ENCODE peak calls at places on chromosomes 16 and 17, in four cellular contexts. Q is A549, W is HCT116, L is AG10803. X is an unnamed sample.

GRCh38 chr16:10338426-10338825 is 47.4 kb upstream of the ATF7IP2 start:
- DNase-seq in Q (no peak), W (no peak), L (no peak), X (no peak)

GRCh38 chr17:37360632-37361031 is 15.2 kb upstream of the C17orf78 start:
- DNase-seq in Q (peak; percentile 69), W (no peak), L (peak; percentile 6), X (no peak)

GRCh38 chr17:35788504-35788998 is 6.9 kb downstream of the MMP28 start:
- DNase-seq in Q (peak; percentile 85), W (no peak), L (peak; percentile 80), X (no peak)

GRCh38 chr16:83714286-83714685 is 93.5 kb upstream of the HSBP1 start:
- DNase-seq in Q (no peak), W (no peak), L (peak; percentile 9), X (no peak)

GRCh38 chr17:63966646-63967265 is 6.0 kb downstream of the SCN4A start:
- DNase-seq in Q (no peak), W (no peak), L (no peak), X (no peak)

GRCh38 chr17:55527520-55528118 is 16.4 kb upstream of the SMIM36 start:
- DNase-seq in Q (peak; percentile 71), W (peak; percentile 42), L (peak; percentile 53), X (peak; percentile 46)

GRCh38 chr16:89922477-89922883 is 662 bp upstream of the TUBB3 start:
- DNase-seq in Q (peak; percentile 93), W (peak; percentile 82), L (peak; percentile 90), X (no peak)

GRCh38 chr16:30437511-30438046 is 7.7 kb upstream of the DCTPP1 start:
- DNase-seq in Q (no peak), W (no peak), L (no peak), X (peak; percentile 98)

GRCh38 chr16:89120281-89120680 is 26.6 kb downstream of the ACSF3 start:
- DNase-seq in Q (no peak), W (no peak), L (no peak), X (no peak)

GRCh38 chr17:82146663-82147654 is 48.9 kb upstream of the FASN start:
- DNase-seq in Q (no peak), W (no peak), L (no peak), X (no peak)

GRCh38 chr17:82145550-82146165 is 47.6 kb upstream of the FASN start:
- DNase-seq in Q (no peak), W (no peak), L (no peak), X (no peak)

GRCh38 chr17:82148997-82149396 is 51.0 kb upstream of the FASN start:
- DNase-seq in Q (no peak), W (no peak), L (no peak), X (no peak)

GRCh38 chr17:82149401-82150099 is 51.5 kb upstream of the FASN start:
- DNase-seq in Q (no peak), W (no peak), L (no peak), X (no peak)

GRCh38 chr17:82148011-82148410 is 50.0 kb upstream of the FASN start:
- DNase-seq in Q (no peak), W (no peak), L (no peak), X (no peak)
- H3K4me3 ChIP-seq in Q (no peak overlapping the region), W (no peak overlapping the region), L (no peak overlapping the region), X (no peak overlapping the region)

DNA sequence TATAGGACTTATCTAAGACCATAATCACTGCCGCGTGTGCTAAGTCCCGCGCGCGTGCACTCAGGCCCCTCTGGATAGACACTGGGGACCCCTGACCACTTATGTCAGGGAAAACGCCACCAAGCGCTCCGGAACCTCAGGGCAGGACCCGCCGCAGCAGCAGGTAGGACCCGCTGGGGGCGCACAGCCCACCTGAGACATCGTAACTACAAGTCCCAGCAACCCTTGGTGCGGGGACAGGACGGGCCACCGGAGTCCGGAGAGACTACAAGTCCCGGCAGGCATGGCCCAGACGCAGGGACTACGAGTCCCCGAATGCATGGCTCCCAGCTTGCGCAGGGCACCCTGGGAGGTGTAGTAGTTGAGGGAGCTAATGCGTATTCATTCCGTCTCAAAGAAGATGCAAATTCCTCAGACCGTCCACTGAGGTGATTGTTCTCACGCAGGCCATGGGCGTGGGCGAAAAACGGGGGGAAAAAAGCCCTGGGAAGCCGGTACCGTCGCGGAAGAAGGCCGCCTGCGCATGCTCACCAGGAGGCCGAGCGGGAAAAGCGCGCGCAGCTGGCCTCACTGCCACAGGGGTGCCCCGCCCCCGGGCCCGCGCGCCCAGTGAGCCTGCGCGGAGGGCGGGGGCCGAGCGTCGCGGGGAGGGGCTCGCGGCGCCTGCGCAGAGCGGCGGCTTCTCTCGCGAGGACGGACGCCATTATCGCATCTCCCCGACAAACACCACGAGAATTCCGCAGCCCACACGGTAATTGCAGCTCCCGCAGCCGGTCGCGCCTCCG is at the start of gene BANP:
- DNase-seq in Q (peak; percentile 100), W (peak; percentile 100), L (peak; percentile 98), X (peak; percentile 97)
- TF ChIP-seq CTCF in Q (peak; percentile 14), W (no peak), L (no peak), X (peak; percentile 28)

GRCh38 chr17:81210466-81210865 is 12.3 kb downstream of the CEP131 start:
- DNase-seq in Q (no peak), W (no peak), L (no peak), X (no peak)
- H3K4me3 ChIP-seq in Q (no peak overlapping the region), W (no peak overlapping the region), L (no peak overlapping the region), X (no peak overlapping the region)

GRCh38 chr16:2473425-2473926 is 1.5 kb upstream of the TBC1D24 start:
- DNase-seq in Q (no peak), W (no peak), L (no peak), X (no peak)

GRCh38 chr16:2474877-2475412 is at the start of gene TBC1D24:
- DNase-seq in Q (peak; percentile 78), W (peak; percentile 50), L (peak; percentile 73), X (no peak)

GRCh38 chr16:2475413-2476344 is 752 bp downstream of the TBC1D24 start:
- DNase-seq in Q (no peak), W (no peak), L (no peak), X (no peak)

GRCh38 chr16:2472885-2473284 is 1.8 kb downstream of the NTN3 start:
- DNase-seq in Q (no peak), W (no peak), L (no peak), X (no peak)

GRCh38 chr16:2473999-2474876 is 689 bp upstream of the TBC1D24 start:
- DNase-seq in Q (peak; percentile 56), W (no peak), L (peak; percentile 40), X (no peak)
- TF ChIP-seq CTCF in Q (peak; percentile 75), W (no peak), L (peak; percentile 10), X (peak; percentile 74)

GRCh38 chr16:4805231-4805630 is 2.8 kb upstream of the ROGDI start:
- DNase-seq in Q (no peak), W (no peak), L (no peak), X (no peak)

GRCh38 chr16:4802659-4803287 is 340 bp upstream of the ROGDI start:
- DNase-seq in Q (peak; percentile 91), W (peak; percentile 72), L (peak; percentile 89), X (peak; percentile 59)

GRCh38 chr16:4801962-4802658 is at the start of gene ROGDI:
- DNase-seq in Q (peak; percentile 74), W (peak; percentile 64), L (peak; percentile 28), X (peak; percentile 83)

GRCh38 chr16:4801051-4801961 is 1.1 kb downstream of the ROGDI start:
- DNase-seq in Q (no peak), W (no peak), L (no peak), X (no peak)

DNA sequence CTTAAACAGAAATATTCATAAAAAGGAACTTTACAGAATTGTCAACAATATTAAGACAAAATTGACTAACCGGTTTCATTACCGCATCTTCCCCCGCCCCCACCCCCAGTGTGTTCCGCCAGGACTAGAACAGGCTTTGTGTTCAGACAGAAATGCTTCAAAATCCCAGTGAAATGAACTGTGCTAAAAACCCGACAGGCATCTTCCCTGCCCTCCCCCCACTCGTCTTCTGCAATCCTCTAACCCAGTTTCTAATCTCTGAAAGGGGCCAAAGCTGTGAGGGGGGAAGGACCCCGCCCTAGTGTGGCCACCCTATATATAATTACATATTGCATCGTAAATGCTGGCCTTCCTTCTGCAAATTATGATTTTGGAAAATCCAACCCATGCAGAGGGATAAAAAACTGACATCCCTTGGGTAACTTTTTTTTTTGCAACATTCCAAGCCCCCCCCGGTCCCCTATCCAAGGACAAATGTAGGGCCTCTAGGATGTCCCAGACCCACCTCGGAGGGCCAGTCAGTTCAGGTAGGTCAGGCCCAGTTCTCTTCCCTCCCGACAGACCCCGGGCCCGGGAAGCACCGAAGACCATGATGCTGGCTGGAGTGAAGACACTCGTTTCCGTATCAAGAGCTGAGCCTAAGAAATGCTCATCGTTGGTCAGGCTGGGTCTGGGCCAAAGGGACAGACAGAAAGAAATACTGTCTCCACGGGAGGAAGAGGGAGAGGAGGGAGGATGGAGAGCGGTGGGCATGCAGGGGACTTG is 1.2 kb upstream of the ROGDI start:
- DNase-seq in Q (no peak), W (no peak), L (no peak), X (no peak)
- H3K4me3 ChIP-seq in Q (peak overlapping the region; percentile 75), W (peak overlapping the region; percentile 60), L (no peak overlapping the region), X (peak overlapping the region; percentile 52)

GRCh38 chr17:45722161-45722560 is 62.0 kb upstream of the CRHR1 start:
- DNase-seq in Q (peak; percentile 69), W (peak; percentile 16), L (no peak), X (peak; percentile 6)
- TF ChIP-seq CTCF in Q (peak; percentile 39), W (peak; percentile 71), L (peak; percentile 13), X (peak; percentile 68)

X was measured in LNCaP clone FGC.